ENCODE peak calls at places on chromosomes 6 and 20, in five cellular contexts. W, V, M, Y and I are unnamed samples.

GRCh38 chr6:3526962-3527796 is 70.3 kb upstream of the SLC22A23 start:
- DNase-seq in W (no peak), V (no peak), M (no peak), Y (no peak), I (no peak)

GRCh38 chr6:31728767-31729514 is at the start of gene DDAH2:
- DNase-seq in W (no peak), V (no peak), M (no peak), Y (no peak), I (no peak)

GRCh38 chr20:9454781-9455180 is 59.6 kb upstream of the LAMP5 start:
- DNase-seq in W (no peak), V (no peak), M (no peak), Y (no peak), I (no peak)

GRCh38 chr6:6901945-6902344 is 205.8 kb upstream of the RREB1 start:
- DNase-seq in W (no peak), V (no peak), M (no peak), Y (no peak), I (no peak)

GRCh38 chr6:4615231-4615630 is 161.0 kb upstream of the CDYL start:
- DNase-seq in W (no peak), V (no peak), M (no peak), Y (no peak), I (no peak)

GRCh38 chr20:49381558-49382493 is 100.6 kb downstream of the KCNB1 start:
- DNase-seq in W (peak; percentile 89), V (peak; percentile 83), M (no peak), Y (peak; percentile 56), I (peak; percentile 31)

GRCh38 chr6:148329568-148330299 is 12.9 kb upstream of the SASH1 start:
- DNase-seq in W (no peak), V (no peak), M (no peak), Y (no peak), I (no peak)

GRCh38 chr20:1805161-1805581 is 90.0 kb upstream of the SIRPA start:
- DNase-seq in W (no peak), V (no peak), M (no peak), Y (no peak), I (no peak)

GRCh38 chr20:4533734-4534133 is 188.0 kb upstream of the PRND start:
- DNase-seq in W (no peak), V (no peak), M (no peak), Y (no peak), I (no peak)

GRCh38 chr6:26141378-26141901 is 54.2 kb downstream of the HFE start:
- DNase-seq in W (peak; percentile 43), V (no peak), M (no peak), Y (no peak), I (no peak)

GRCh38 chr6:145962581-145962980 is 1.6 kb downstream of the SHPRH start:
- DNase-seq in W (no peak), V (no peak), M (no peak), Y (no peak), I (no peak)

GRCh38 chr6:163494279-163494727 is 79.8 kb downstream of the QKI start:
- DNase-seq in W (no peak), V (no peak), M (no peak), Y (no peak), I (no peak)

GRCh38 chr6:74075323-74075722 is 379.3 kb downstream of the CD109 start:
- DNase-seq in W (no peak), V (peak; percentile 44), M (no peak), Y (no peak), I (no peak)

GRCh38 chr6:122289721-122290501 is 109.5 kb upstream of the HSF2 start:
- DNase-seq in W (no peak), V (no peak), M (no peak), Y (no peak), I (no peak)

GRCh38 chr6:149425754-149426153 is 25.7 kb downstream of the SUMO4 start:
- DNase-seq in W (no peak), V (no peak), M (no peak), Y (no peak), I (no peak)

GRCh38 chr6:144327081-144327480 is 41.9 kb downstream of the UTRN start:
- DNase-seq in W (no peak), V (no peak), M (no peak), Y (no peak), I (no peak)

GRCh38 chr6:150091466-150091865 is 22.5 kb upstream of the ULBP3 start:
- DNase-seq in W (no peak), V (no peak), M (no peak), Y (no peak), I (no peak)

GRCh38 chr20:51784299-51784698 is 16.1 kb upstream of the ATP9A start:
- DNase-seq in W (no peak), V (no peak), M (no peak), Y (no peak), I (no peak)

GRCh38 chr20:53652859-53653520 is 59.4 kb upstream of the ZNF217 start:
- DNase-seq in W (no peak), V (no peak), M (no peak), Y (no peak), I (no peak)

GRCh38 chr6:15501806-15502450 is 160.9 kb downstream of the DTNBP1 start:
- DNase-seq in W (no peak), V (peak; percentile 55), M (no peak), Y (no peak), I (no peak)

GRCh38 chr6:138533667-138534066 is 34.4 kb upstream of the NHSL1 start:
- DNase-seq in W (no peak), V (no peak), M (no peak), Y (no peak), I (no peak)

GRCh38 chr6:145626857-145627256 is 108.5 kb downstream of the EPM2A start:
- DNase-seq in W (no peak), V (no peak), M (no peak), Y (no peak), I (no peak)

GRCh38 chr6:144360401-144360800 is 75.3 kb downstream of the UTRN start:
- DNase-seq in W (no peak), V (no peak), M (no peak), Y (no peak), I (no peak)

GRCh38 chr6:35489995-35490791 is 6.7 kb downstream of the TEAD3 start:
- DNase-seq in W (peak; percentile 52), V (peak; percentile 88), M (no peak), Y (no peak), I (peak; percentile 79)

GRCh38 chr6:16472349-16473069 is 234.1 kb downstream of the GMPR start:
- DNase-seq in W (no peak), V (no peak), M (no peak), Y (no peak), I (no peak)

GRCh38 chr20:44181611-44182010 is 5.4 kb downstream of the JPH2 start:
- DNase-seq in W (no peak), V (peak; percentile 43), M (no peak), Y (no peak), I (no peak)

GRCh38 chr20:2840138-2840966 is at the start of the genes PCED1A and VPS16:
- DNase-seq in W (peak; percentile 87), V (peak; percentile 89), M (peak; percentile 82), Y (peak; percentile 92), I (peak; percentile 49)

GRCh38 chr20:2386516-2387179 is 5.9 kb downstream of the TGM6 start:
- DNase-seq in W (no peak), V (no peak), M (no peak), Y (no peak), I (no peak)

GRCh38 chr6:163355471-163355991 is 59.0 kb upstream of the QKI start:
- DNase-seq in W (no peak), V (peak; percentile 78), M (no peak), Y (no peak), I (no peak)

GRCh38 chr6:167405778-167406532 is 81.1 kb downstream of the TTLL2 start:
- DNase-seq in W (no peak), V (no peak), M (no peak), Y (no peak), I (no peak)

GRCh38 chr6:30500421-30501069 is 11.2 kb downstream of the HLA-E start:
- DNase-seq in W (no peak), V (no peak), M (no peak), Y (no peak), I (no peak)